ENCODE peak calls at places on chromosomes 1 and 21, in five cellular contexts. Z is NCI-H2171 treated with DMSO at 0.1 percent for 48 hours; C is iPS DF 6.9; W is activated CD8-positive, alpha-beta memory T cell treated with anti-CD3 and anti-CD28 coated beads, Interleukin-2, amount 50 U/mL, for 48 hours; R is SK-N-SH. I is an unnamed sample.

GRCh38 chr1:226034482-226034881 is 28.0 kb upstream of the H3-3A start:
- DNase-seq in C (no peak), Z (no peak), R (no peak), W (no peak), I (no peak)

GRCh38 chr1:61289232-61289967 is 207.0 kb downstream of the NFIA start:
- DNase-seq in Z (no peak), R (no peak), C (no peak), W (no peak), I (no peak)

GRCh38 chr1:247079141-247079874 is 697 bp upstream of the ZNF670 start:
- DNase-seq in R (no peak), C (no peak), Z (no peak), W (no peak), I (no peak)

GRCh38 chr21:41024341-41025056 is 143.5 kb upstream of the BACE2 start:
- DNase-seq in Z (peak), C (no peak), R (no peak), W (no peak), I (peak)

GRCh38 chr1:12451560-12451900 is 166.5 kb downstream of the DHRS3 start:
- DNase-seq in R (no peak), W (no peak), Z (peak), C (no peak), I (no peak)

GRCh38 chr1:20974069-20974468 is 187.0 kb upstream of the HP1BP3 start:
- DNase-seq in W (no peak), R (no peak), C (no peak), Z (no peak), I (no peak)

GRCh38 chr1:218400624-218401023 is 55.5 kb downstream of the TGFB2 start:
- DNase-seq in C (no peak), W (no peak), Z (no peak), R (no peak), I (no peak)

GRCh38 chr1:221606216-221606615 is 135.7 kb downstream of the DUSP10 start:
- DNase-seq in R (no peak), W (no peak), Z (no peak), C (no peak), I (no peak)